ENCODE peak calls at places on chromosomes 1 and 21, in ten cellular contexts. One of them, this sample, is unnamed.

GRCh38 chr1:245878585-245878984 is 628.5 kb downstream of the SMYD3 start:
- DNase-seq in CD8-positive, alpha-beta T cell: no peak
- DNase-seq in coronary artery: no peak
- DNase-seq in MCF 10A: no peak
- DNase-seq in cardiac fibroblast: no peak
- DNase-seq in Calu3: no peak
- DNase-seq in GM10248: no peak
- DNase-seq in epithelial cell of esophagus: no peak
- DNase-seq in HFF-Myc: no peak
- DNase-seq in nephron progenitor cell: no peak
- DNase-seq in this sample: no peak

GRCh38 chr21:46081022-46081861 is 16.7 kb upstream of the COL6A2 start:
- DNase-seq in CD8-positive, alpha-beta T cell: no peak
- DNase-seq in coronary artery: peak; percentile 54
- DNase-seq in MCF 10A: no peak
- DNase-seq in cardiac fibroblast: no peak
- DNase-seq in Calu3: no peak
- DNase-seq in GM10248: no peak
- DNase-seq in epithelial cell of esophagus: no peak
- DNase-seq in HFF-Myc: no peak
- DNase-seq in nephron progenitor cell: no peak
- DNase-seq in this sample: peak; percentile 67

GRCh38 chr1:31562707-31563360 is 13.5 kb upstream of the TINAGL1 start:
- DNase-seq in CD8-positive, alpha-beta T cell: no peak
- DNase-seq in coronary artery: no peak
- DNase-seq in MCF 10A: no peak
- DNase-seq in cardiac fibroblast: peak; percentile 47
- DNase-seq in Calu3: peak; percentile 46
- DNase-seq in GM10248: no peak
- DNase-seq in epithelial cell of esophagus: peak; percentile 89
- DNase-seq in HFF-Myc: no peak
- DNase-seq in nephron progenitor cell: no peak
- DNase-seq in this sample: no peak

GRCh38 chr21:38244885-38245869 is 11.6 kb upstream of the KCNJ15 start:
- DNase-seq in CD8-positive, alpha-beta T cell: peak; percentile 25
- DNase-seq in coronary artery: no peak
- DNase-seq in MCF 10A: peak; percentile 84
- DNase-seq in cardiac fibroblast: peak; percentile 99
- DNase-seq in Calu3: peak; percentile 37
- DNase-seq in GM10248: peak; percentile 47
- DNase-seq in epithelial cell of esophagus: peak; percentile 88
- DNase-seq in HFF-Myc: peak; percentile 98
- DNase-seq in nephron progenitor cell: no peak
- DNase-seq in this sample: no peak

GRCh38 chr1:38780133-38780532 is 79.4 kb downstream of the RRAGC start:
- DNase-seq in CD8-positive, alpha-beta T cell: no peak
- DNase-seq in coronary artery: no peak
- DNase-seq in MCF 10A: no peak
- DNase-seq in cardiac fibroblast: no peak
- DNase-seq in Calu3: no peak
- DNase-seq in GM10248: no peak
- DNase-seq in epithelial cell of esophagus: no peak
- DNase-seq in HFF-Myc: no peak
- DNase-seq in nephron progenitor cell: no peak
- DNase-seq in this sample: no peak

GRCh38 chr1:41003640-41004220 is 17.8 kb downstream of the SLFNL1 start:
- DNase-seq in CD8-positive, alpha-beta T cell: peak; percentile 75
- DNase-seq in coronary artery: peak; percentile 96
- DNase-seq in MCF 10A: peak; percentile 98
- DNase-seq in cardiac fibroblast: peak; percentile 99
- DNase-seq in Calu3: peak; percentile 91
- DNase-seq in GM10248: peak; percentile 83
- DNase-seq in epithelial cell of esophagus: peak; percentile 99
- DNase-seq in HFF-Myc: peak; percentile 100
- DNase-seq in nephron progenitor cell: no peak
- DNase-seq in this sample: no peak

GRCh38 chr21:25913488-25913887 is 178.7 kb downstream of the GABPA start:
- DNase-seq in CD8-positive, alpha-beta T cell: no peak
- DNase-seq in coronary artery: no peak
- DNase-seq in MCF 10A: no peak
- DNase-seq in cardiac fibroblast: no peak
- DNase-seq in Calu3: no peak
- DNase-seq in GM10248: no peak
- DNase-seq in epithelial cell of esophagus: no peak
- DNase-seq in HFF-Myc: no peak
- DNase-seq in nephron progenitor cell: no peak
- DNase-seq in this sample: no peak

GRCh38 chr1:21924503-21925005 is 12.6 kb downstream of the HSPG2 start:
- DNase-seq in CD8-positive, alpha-beta T cell: no peak
- DNase-seq in coronary artery: no peak
- DNase-seq in MCF 10A: no peak
- DNase-seq in cardiac fibroblast: no peak
- DNase-seq in Calu3: no peak
- DNase-seq in GM10248: no peak
- DNase-seq in epithelial cell of esophagus: no peak
- DNase-seq in HFF-Myc: no peak
- DNase-seq in nephron progenitor cell: no peak
- DNase-seq in this sample: no peak

GRCh38 chr1:198079432-198079951 is 77.3 kb upstream of the NEK7 start:
- DNase-seq in CD8-positive, alpha-beta T cell: no peak
- DNase-seq in coronary artery: no peak
- DNase-seq in MCF 10A: no peak
- DNase-seq in cardiac fibroblast: no peak
- DNase-seq in Calu3: no peak
- DNase-seq in GM10248: no peak
- DNase-seq in epithelial cell of esophagus: no peak
- DNase-seq in HFF-Myc: no peak
- DNase-seq in nephron progenitor cell: no peak
- DNase-seq in this sample: no peak

GRCh38 chr1:197519741-197520334 is 251.8 kb downstream of the CRB1 start:
- DNase-seq in CD8-positive, alpha-beta T cell: no peak
- DNase-seq in coronary artery: no peak
- DNase-seq in MCF 10A: peak; percentile 30
- DNase-seq in cardiac fibroblast: peak; percentile 44
- DNase-seq in Calu3: no peak
- DNase-seq in GM10248: no peak
- DNase-seq in epithelial cell of esophagus: peak; percentile 18
- DNase-seq in HFF-Myc: no peak
- DNase-seq in nephron progenitor cell: no peak
- DNase-seq in this sample: no peak

GRCh38 chr1:85911742-85912141 is 203.5 kb upstream of the ZNHIT6 start:
- DNase-seq in CD8-positive, alpha-beta T cell: no peak
- DNase-seq in coronary artery: no peak
- DNase-seq in MCF 10A: peak; percentile 36
- DNase-seq in cardiac fibroblast: no peak
- DNase-seq in Calu3: peak; percentile 3
- DNase-seq in GM10248: no peak
- DNase-seq in epithelial cell of esophagus: peak; percentile 30
- DNase-seq in HFF-Myc: peak; percentile 1
- DNase-seq in nephron progenitor cell: no peak
- DNase-seq in this sample: no peak

GRCh38 chr1:167430134-167430848 is 88.0 kb downstream of the CD247 start:
- DNase-seq in CD8-positive, alpha-beta T cell: no peak
- DNase-seq in coronary artery: no peak
- DNase-seq in MCF 10A: no peak
- DNase-seq in cardiac fibroblast: no peak
- DNase-seq in Calu3: no peak
- DNase-seq in GM10248: no peak
- DNase-seq in epithelial cell of esophagus: no peak
- DNase-seq in HFF-Myc: no peak
- DNase-seq in nephron progenitor cell: no peak
- DNase-seq in this sample: no peak

GRCh38 chr1:67059331-67059730 is 5.4 kb upstream of the SLC35D1 start:
- DNase-seq in CD8-positive, alpha-beta T cell: no peak
- DNase-seq in coronary artery: no peak
- DNase-seq in MCF 10A: no peak
- DNase-seq in cardiac fibroblast: peak; percentile 50
- DNase-seq in Calu3: no peak
- DNase-seq in GM10248: no peak
- DNase-seq in epithelial cell of esophagus: peak; percentile 39
- DNase-seq in HFF-Myc: no peak
- DNase-seq in nephron progenitor cell: no peak
- DNase-seq in this sample: no peak

GRCh38 chr1:67062412-67062811 is 8.5 kb upstream of the SLC35D1 start:
- DNase-seq in CD8-positive, alpha-beta T cell: no peak
- DNase-seq in coronary artery: no peak
- DNase-seq in MCF 10A: no peak
- DNase-seq in cardiac fibroblast: no peak
- DNase-seq in Calu3: no peak
- DNase-seq in GM10248: no peak
- DNase-seq in epithelial cell of esophagus: no peak
- DNase-seq in HFF-Myc: no peak
- DNase-seq in nephron progenitor cell: no peak
- DNase-seq in this sample: no peak

GRCh38 chr1:67061266-67061665 is 7.3 kb upstream of the SLC35D1 start:
- DNase-seq in CD8-positive, alpha-beta T cell: no peak
- DNase-seq in coronary artery: no peak
- DNase-seq in MCF 10A: no peak
- DNase-seq in cardiac fibroblast: no peak
- DNase-seq in Calu3: no peak
- DNase-seq in GM10248: no peak
- DNase-seq in epithelial cell of esophagus: no peak
- DNase-seq in HFF-Myc: no peak
- DNase-seq in nephron progenitor cell: no peak
- DNase-seq in this sample: no peak

GRCh38 chr1:67058761-67059160 is 4.8 kb upstream of the SLC35D1 start:
- DNase-seq in CD8-positive, alpha-beta T cell: no peak
- DNase-seq in coronary artery: no peak
- DNase-seq in MCF 10A: peak; percentile 13
- DNase-seq in cardiac fibroblast: peak; percentile 41
- DNase-seq in Calu3: no peak
- DNase-seq in GM10248: no peak
- DNase-seq in epithelial cell of esophagus: peak; percentile 49
- DNase-seq in HFF-Myc: no peak
- DNase-seq in nephron progenitor cell: no peak
- DNase-seq in this sample: no peak

GRCh38 chr1:67060811-67061218 is 6.9 kb upstream of the SLC35D1 start:
- DNase-seq in CD8-positive, alpha-beta T cell: no peak
- DNase-seq in coronary artery: no peak
- DNase-seq in MCF 10A: peak; percentile 93
- DNase-seq in cardiac fibroblast: peak; percentile 98
- DNase-seq in Calu3: peak; percentile 46
- DNase-seq in GM10248: no peak
- DNase-seq in epithelial cell of esophagus: peak; percentile 96
- DNase-seq in HFF-Myc: peak; percentile 89
- DNase-seq in nephron progenitor cell: no peak
- DNase-seq in this sample: no peak
- TF ChIP-seq CTCF in CD8-positive, alpha-beta T cell: no peak
- TF ChIP-seq CTCF in coronary artery: no peak
- TF ChIP-seq CTCF in MCF 10A: no peak
- TF ChIP-seq CTCF in cardiac fibroblast: no peak
- TF ChIP-seq CTCF in Calu3: no peak
- TF ChIP-seq CTCF in GM10248: no peak
- TF ChIP-seq CTCF in epithelial cell of esophagus: no peak
- TF ChIP-seq CTCF in HFF-Myc: no peak
- TF ChIP-seq CTCF in nephron progenitor cell: no peak
- TF ChIP-seq CTCF in this sample: no peak

GRCh38 chr21:22573834-22574233 is 1575.6 kb downstream of the NCAM2 start:
- DNase-seq in CD8-positive, alpha-beta T cell: no peak
- DNase-seq in coronary artery: no peak
- DNase-seq in MCF 10A: no peak
- DNase-seq in cardiac fibroblast: no peak
- DNase-seq in Calu3: no peak
- DNase-seq in GM10248: no peak
- DNase-seq in epithelial cell of esophagus: no peak
- DNase-seq in HFF-Myc: no peak
- DNase-seq in nephron progenitor cell: no peak
- DNase-seq in this sample: no peak

GRCh38 chr21:22575165-22575584 is 1577.0 kb downstream of the NCAM2 start:
- DNase-seq in CD8-positive, alpha-beta T cell: no peak
- DNase-seq in coronary artery: no peak
- DNase-seq in MCF 10A: peak; percentile 41
- DNase-seq in cardiac fibroblast: no peak
- DNase-seq in Calu3: no peak
- DNase-seq in GM10248: no peak
- DNase-seq in epithelial cell of esophagus: no peak
- DNase-seq in HFF-Myc: no peak
- DNase-seq in nephron progenitor cell: peak; percentile 25
- DNase-seq in this sample: no peak
- TF ChIP-seq CTCF in CD8-positive, alpha-beta T cell: no peak
- TF ChIP-seq CTCF in coronary artery: no peak
- TF ChIP-seq CTCF in MCF 10A: peak; percentile 47
- TF ChIP-seq CTCF in cardiac fibroblast: no peak
- TF ChIP-seq CTCF in Calu3: no peak
- TF ChIP-seq CTCF in GM10248: no peak
- TF ChIP-seq CTCF in epithelial cell of esophagus: no peak
- TF ChIP-seq CTCF in HFF-Myc: no peak
- TF ChIP-seq CTCF in nephron progenitor cell: peak; percentile 61
- TF ChIP-seq CTCF in this sample: peak; percentile 78

DNA sequence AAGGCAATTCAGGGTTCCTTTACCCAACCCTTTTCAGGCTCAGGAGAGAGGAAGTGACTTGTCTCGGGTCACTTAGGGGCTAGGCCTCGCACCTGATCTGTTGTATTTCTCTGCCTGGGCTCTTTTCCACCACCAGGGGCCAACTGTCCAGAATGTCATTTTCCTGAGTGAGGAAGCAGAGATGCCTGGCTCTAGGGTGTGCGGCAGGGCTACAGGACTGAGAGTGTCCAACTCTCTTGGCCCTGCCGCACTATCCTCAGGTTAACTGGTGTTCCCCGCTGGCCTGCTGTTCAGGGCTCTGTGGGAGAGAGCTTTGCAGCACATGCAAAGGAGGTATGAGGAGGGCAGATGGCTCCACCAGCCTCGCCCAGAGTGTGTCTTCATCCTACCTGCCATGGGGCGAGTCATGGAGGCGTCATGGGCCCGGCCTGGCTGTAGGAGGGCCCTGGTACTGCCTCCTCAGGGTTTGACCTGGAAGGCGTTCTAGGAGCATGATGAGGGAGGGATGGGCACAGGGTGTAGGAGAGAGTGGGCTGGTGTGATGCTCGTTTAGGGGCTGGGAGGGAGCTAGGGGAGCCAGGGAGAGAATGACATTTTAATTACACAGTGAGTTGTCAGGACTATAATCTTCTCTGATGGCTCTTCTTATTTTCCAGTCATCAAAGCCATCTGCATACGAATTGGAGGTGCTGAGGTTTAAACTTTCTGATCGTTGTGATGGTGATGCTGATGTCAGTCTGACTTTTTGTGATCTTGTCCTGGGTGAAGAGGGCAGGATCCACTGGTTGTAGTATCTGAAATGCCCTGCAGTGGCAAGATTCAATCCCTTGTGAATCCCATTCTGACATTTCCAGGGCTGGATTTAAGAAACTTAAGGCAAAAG is 128.4 kb downstream of the NOS1AP start:
- DNase-seq in CD8-positive, alpha-beta T cell: no peak
- DNase-seq in coronary artery: no peak
- DNase-seq in MCF 10A: peak; percentile 35
- DNase-seq in cardiac fibroblast: no peak
- DNase-seq in Calu3: no peak
- DNase-seq in GM10248: no peak
- DNase-seq in epithelial cell of esophagus: peak; percentile 40
- DNase-seq in HFF-Myc: no peak
- DNase-seq in nephron progenitor cell: no peak
- DNase-seq in this sample: no peak
- TF ChIP-seq CTCF in CD8-positive, alpha-beta T cell: no peak
- TF ChIP-seq CTCF in coronary artery: no peak
- TF ChIP-seq CTCF in MCF 10A: no peak
- TF ChIP-seq CTCF in cardiac fibroblast: no peak
- TF ChIP-seq CTCF in Calu3: peak; percentile 20
- TF ChIP-seq CTCF in GM10248: no peak
- TF ChIP-seq CTCF in epithelial cell of esophagus: no peak
- TF ChIP-seq CTCF in HFF-Myc: no peak
- TF ChIP-seq CTCF in nephron progenitor cell: no peak
- TF ChIP-seq CTCF in this sample: peak; percentile 42

GRCh38 chr1:57132993-57133614 is 167.3 kb upstream of the C8B start:
- DNase-seq in CD8-positive, alpha-beta T cell: no peak
- DNase-seq in coronary artery: no peak
- DNase-seq in MCF 10A: no peak
- DNase-seq in cardiac fibroblast: peak; percentile 27
- DNase-seq in Calu3: no peak
- DNase-seq in GM10248: no peak
- DNase-seq in epithelial cell of esophagus: peak; percentile 42
- DNase-seq in HFF-Myc: no peak
- DNase-seq in nephron progenitor cell: no peak
- DNase-seq in this sample: no peak
- TF ChIP-seq CTCF in CD8-positive, alpha-beta T cell: no peak
- TF ChIP-seq CTCF in coronary artery: no peak
- TF ChIP-seq CTCF in MCF 10A: no peak
- TF ChIP-seq CTCF in cardiac fibroblast: no peak
- TF ChIP-seq CTCF in Calu3: no peak
- TF ChIP-seq CTCF in GM10248: no peak
- TF ChIP-seq CTCF in epithelial cell of esophagus: no peak
- TF ChIP-seq CTCF in HFF-Myc: no peak
- TF ChIP-seq CTCF in nephron progenitor cell: no peak
- TF ChIP-seq CTCF in this sample: no peak

This sample was measured in type B pancreatic cell.